ENCODE peak calls at places on chromosome 9, in four cellular contexts. E is GM23248, R is MM.1S, F is neural progenitor cell. G is an unnamed sample.

GRCh38 chr9:82934949-82935348 is 128.0 kb downstream of the RASEF start:
- DNase-seq in R (no peak), E (peak; percentile 34), F (peak; percentile 31), G (peak; percentile 87)

GRCh38 chr9:132144708-132145365 is 17.0 kb upstream of the NTNG2 start:
- DNase-seq in R (no peak), F (no peak), E (peak; percentile 64), G (peak; percentile 37)

GRCh38 chr9:88224938-88225337 is 86.7 kb upstream of the SPATA31C2 start:
- DNase-seq in F (peak; percentile 15), E (no peak), R (no peak), G (no peak)

GRCh38 chr9:93304574-93305496 is 120.9 kb downstream of the WNK2 start:
- DNase-seq in R (no peak), F (peak; percentile 81), E (peak; percentile 72), G (peak; percentile 50)

GRCh38 chr9:115213777-115214428 is 95.9 kb upstream of the TNC start:
- DNase-seq in E (peak; percentile 92), R (no peak), F (no peak), G (peak; percentile 43)

GRCh38 chr9:116377179-116377790 is 223.7 kb downstream of the PAPPA start:
- DNase-seq in F (no peak), E (peak; percentile 90), R (no peak), G (peak; percentile 65)

GRCh38 chr9:38622083-38622674 is 1.8 kb upstream of the ANKRD18A start:
- DNase-seq in E (peak; percentile 12), R (no peak), F (peak; percentile 57), G (peak; percentile 59)

GRCh38 chr9:27151693-27152397 is 42.8 kb downstream of the TEK start:
- DNase-seq in E (peak; percentile 78), R (no peak), F (no peak), G (peak; percentile 49)

GRCh38 chr9:81621785-81622243 is 67.5 kb downstream of the TLE1 start:
- DNase-seq in R (no peak), F (peak; percentile 95), E (no peak), G (no peak)

GRCh38 chr9:133275105-133276000 is at the start of gene ABO:
- DNase-seq in R (no peak), E (peak; percentile 10), F (peak; percentile 61), G (no peak)

GRCh38 chr9:84261082-84261746 is 79.3 kb downstream of the SLC28A3 start:
- DNase-seq in F (peak; percentile 89), R (peak; percentile 61), E (peak; percentile 85), G (peak; percentile 80)

GRCh38 chr9:89637787-89638186 is 33.0 kb downstream of the GADD45G start:
- DNase-seq in F (no peak), R (no peak), E (peak; percentile 7), G (peak; percentile 1)

GRCh38 chr9:89635007-89635742 is 30.4 kb downstream of the GADD45G start:
- DNase-seq in R (no peak), E (peak; percentile 90), F (no peak), G (peak; percentile 53)

GRCh38 chr9:89633404-89633803 is 28.6 kb downstream of the GADD45G start:
- DNase-seq in E (no peak), F (no peak), R (no peak), G (no peak)

GRCh38 chr9:89633920-89634319 is 29.1 kb downstream of the GADD45G start:
- DNase-seq in E (no peak), F (no peak), R (no peak), G (no peak)

GRCh38 chr9:89635816-89636215 is 31.0 kb downstream of the GADD45G start:
- DNase-seq in R (no peak), E (no peak), F (no peak), G (peak; percentile 1)
- TF ChIP-seq EZH2phosphoT487 in R (no peak), E (no peak), F (no peak), G (no peak)

DNA sequence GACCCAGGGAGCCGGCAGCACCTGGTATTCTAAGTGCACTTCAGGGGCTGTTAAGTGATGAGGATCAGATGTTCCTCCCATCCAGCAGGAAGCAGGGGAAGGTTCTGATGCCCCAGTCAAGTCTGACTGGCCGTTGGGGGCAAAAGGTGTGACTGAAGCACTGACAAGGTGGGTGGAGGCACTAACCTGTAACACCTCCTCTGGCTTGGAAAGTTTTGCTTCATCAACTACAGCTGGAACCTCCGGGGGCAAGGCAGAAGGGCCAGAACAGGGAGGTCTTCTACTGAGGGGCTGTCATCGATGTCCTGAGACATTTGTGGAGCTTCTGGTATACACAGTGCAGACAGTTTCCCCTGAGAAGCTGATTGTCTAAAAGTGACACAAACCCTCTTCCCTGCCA is 24.7 kb upstream of the PHF19 start:
- DNase-seq in F (no peak), E (no peak), R (no peak), G (no peak)
- H2AFZ ChIP-seq in F (no peak overlapping the region), E (no peak overlapping the region), R (no peak overlapping the region), G (no peak overlapping the region)

DNA sequence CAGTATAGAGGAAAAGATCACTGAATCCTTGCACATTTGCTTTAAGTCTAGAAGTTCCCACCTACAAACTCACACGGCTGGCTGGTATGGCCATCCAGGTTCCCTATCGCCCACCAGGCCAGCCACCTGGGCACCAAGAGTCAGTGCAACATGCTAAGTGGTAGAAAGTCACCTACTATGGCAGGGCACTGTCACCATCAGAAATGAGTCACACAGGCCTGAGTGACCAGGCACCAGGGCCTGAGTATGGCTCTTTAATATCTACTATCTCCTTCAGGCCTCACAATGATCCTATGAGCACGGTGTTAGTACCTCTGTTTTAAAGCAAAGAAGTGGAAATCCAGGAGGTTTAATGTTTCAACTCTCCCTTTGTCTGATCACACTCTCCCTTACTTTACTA is 156.2 kb downstream of the CDK5RAP2 start:
- DNase-seq in R (no peak), F (no peak), E (no peak), G (no peak)
- TF ChIP-seq EZH2phosphoT487 in R (no peak), F (no peak), E (no peak), G (no peak)

GRCh38 chr9:31334837-31335528 is 1049.5 kb upstream of the ACO1 start:
- DNase-seq in E (no peak), R (no peak), F (no peak), G (no peak)
- H2AFZ ChIP-seq in E (no peak overlapping the region), R (no peak overlapping the region), F (no peak overlapping the region), G (no peak overlapping the region)

DNA sequence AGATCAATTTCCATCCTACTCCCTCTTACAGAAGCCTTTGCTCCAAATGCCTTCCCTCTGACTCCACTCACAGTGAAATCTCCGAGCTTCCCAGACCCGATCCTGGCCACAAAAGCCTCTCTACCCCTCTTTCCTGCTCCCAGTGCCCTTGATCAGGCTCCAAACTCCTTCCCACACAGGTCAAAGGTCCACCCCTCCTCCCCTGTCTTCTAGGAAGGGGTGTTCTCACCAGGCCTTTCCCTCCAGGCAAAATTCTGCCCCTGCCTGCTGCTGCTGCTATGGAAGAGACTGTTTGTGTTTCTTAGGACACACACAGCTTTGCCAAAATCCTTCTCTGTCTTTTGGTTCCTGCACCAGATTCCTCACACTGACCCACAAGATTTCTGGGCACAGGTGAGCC is 85.8 kb upstream of the ALDH1A1 start:
- DNase-seq in R (no peak), F (no peak), E (peak; percentile 44), G (no peak)
- TF ChIP-seq EZH2phosphoT487 in R (no peak), F (no peak), E (no peak), G (no peak)

GRCh38 chr9:135129137-135129695 is 41.7 kb downstream of the OLFM1 start:
- DNase-seq in R (no peak), E (no peak), F (no peak), G (no peak)

GRCh38 chr9:135134253-135135028 is 47.0 kb downstream of the OLFM1 start:
- DNase-seq in E (no peak), F (no peak), R (no peak), G (no peak)

GRCh38 chr9:135130266-135130976 is 43.0 kb downstream of the OLFM1 start:
- DNase-seq in E (peak; percentile 5), F (no peak), R (peak; percentile 33), G (no peak)

GRCh38 chr9:135131488-135131887 is 44.0 kb downstream of the OLFM1 start:
- DNase-seq in E (no peak), R (no peak), F (no peak), G (no peak)

GRCh38 chr9:135132008-135132407 is 44.5 kb downstream of the OLFM1 start:
- DNase-seq in R (no peak), E (no peak), F (no peak), G (no peak)
- H2AFZ ChIP-seq in R (no peak overlapping the region), E (no peak overlapping the region), F (no peak overlapping the region), G (no peak overlapping the region)